ENCODE peak calls at places on chromosome 2, in eight cellular contexts. P is H1, U is upper lobe of left lung, I is SK-N-SH, D is transverse colon, F is A549, G is stomach, O is sigmoid colon. H is an unnamed sample.

GRCh38 chr2:96533292-96534073 is 3.1 kb upstream of the ARID5A start:
- DNase-seq in P (no peak), U (no peak), I (no peak), D (peak; percentile 66), F (no peak), G (peak; percentile 62), O (peak; percentile 94), H (peak; percentile 86)

GRCh38 chr2:20595439-20596192 is 55.3 kb downstream of the HS1BP3 start:
- DNase-seq in P (no peak), U (no peak), I (no peak), D (peak; percentile 42), F (no peak), G (peak; percentile 28), O (peak; percentile 68), H (peak; percentile 22)

GRCh38 chr2:72862239-72862988 is 24.8 kb upstream of the SPR start:
- DNase-seq in P (peak; percentile 91), U (peak; percentile 94), I (peak; percentile 91), D (peak; percentile 90), F (peak; percentile 93), G (peak; percentile 91), O (peak; percentile 93), H (peak; percentile 87)

GRCh38 chr2:159375241-159375640 is 88.7 kb upstream of the WDSUB1 start:
- DNase-seq in P (no peak), U (no peak), I (no peak), D (no peak), F (no peak), G (no peak), O (no peak), H (no peak)

GRCh38 chr2:219031005-219031738 is 10.1 kb downstream of the CFAP65 start:
- DNase-seq in P (no peak), U (peak; percentile 81), I (no peak), D (no peak), F (no peak), G (no peak), O (no peak), H (no peak)

GRCh38 chr2:241777167-241777685 is 604 bp downstream of the GAL3ST2 start:
- DNase-seq in P (no peak), U (peak; percentile 65), I (peak; percentile 26), D (no peak), F (no peak), G (no peak), O (peak; percentile 34), H (no peak)

GRCh38 chr2:174026122-174026845 is 61.1 kb upstream of the SP3 start:
- DNase-seq in P (no peak), U (peak; percentile 46), I (no peak), D (no peak), F (no peak), G (no peak), O (no peak), H (peak; percentile 48)

GRCh38 chr2:12762337-12762736 is 45.6 kb downstream of the TRIB2 start:
- DNase-seq in P (no peak), U (no peak), I (no peak), D (no peak), F (no peak), G (no peak), O (no peak), H (no peak)

GRCh38 chr2:16664809-16665745 is 557 bp downstream of the CYRIA start:
- DNase-seq in P (no peak), U (no peak), I (no peak), D (no peak), F (no peak), G (no peak), O (peak; percentile 74), H (peak; percentile 39)

GRCh38 chr2:100277540-100278207 is 44.6 kb downstream of the LONRF2 start:
- DNase-seq in P (no peak), U (no peak), I (no peak), D (no peak), F (no peak), G (no peak), O (no peak), H (no peak)

DNA sequence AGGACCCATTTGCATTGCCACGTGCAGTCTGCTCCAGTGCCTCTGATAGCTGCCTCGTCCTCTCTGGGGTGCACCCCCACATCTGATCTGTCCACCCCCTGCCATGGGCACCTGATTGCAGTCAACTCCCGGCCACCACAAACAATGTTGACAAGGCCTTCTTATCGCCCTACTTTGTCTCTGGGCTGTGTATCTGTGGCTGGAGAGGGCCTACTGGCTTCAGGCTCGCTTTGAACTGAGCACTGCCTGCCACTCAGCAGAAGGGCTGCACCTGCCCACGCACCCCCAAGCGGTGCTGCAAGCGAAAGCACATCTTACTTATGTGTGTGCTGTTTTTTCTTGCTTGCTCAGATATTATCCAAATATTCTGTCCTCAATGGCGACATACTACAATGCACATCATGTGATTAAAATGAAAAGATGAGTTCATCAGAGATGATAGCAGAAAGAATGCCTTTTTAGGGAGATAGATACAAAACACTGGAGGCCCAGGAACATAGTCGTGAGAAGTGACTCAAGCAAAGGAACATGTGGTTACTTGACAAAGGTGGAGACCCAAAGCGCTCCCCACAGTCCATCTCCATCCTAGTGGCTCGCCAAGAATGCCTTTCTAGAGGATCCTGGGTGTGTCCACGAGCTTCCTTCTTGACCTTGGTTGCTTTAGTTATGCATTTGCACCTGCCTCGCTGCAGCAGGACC is 28.8 kb downstream of the FBLN7 start:
- DNase-seq in P (no peak), U (no peak), I (no peak), D (no peak), F (no peak), G (no peak), O (no peak), H (no peak)
- TF ChIP-seq EP300 in P (no peak), U (no peak), I (no peak), D (no peak), F (no peak), G (no peak), O (no peak), H (no peak)

GRCh38 chr2:68569604-68570003 is 73.8 kb upstream of the PROKR1 start:
- DNase-seq in P (no peak), U (no peak), I (no peak), D (no peak), F (no peak), G (no peak), O (no peak), H (no peak)
- TF ChIP-seq EP300 in P (no peak), U (no peak), I (no peak), D (no peak), F (no peak), G (no peak), O (no peak), H (no peak)

GRCh38 chr2:231490801-231491200 is 26.5 kb upstream of the NCL start:
- DNase-seq in P (no peak), U (no peak), I (no peak), D (no peak), F (no peak), G (no peak), O (no peak), H (no peak)

GRCh38 chr2:231487197-231487596 is 22.9 kb upstream of the NCL start:
- DNase-seq in P (no peak), U (no peak), I (no peak), D (no peak), F (no peak), G (no peak), O (peak; percentile 28), H (no peak)

GRCh38 chr2:231494669-231495068 is 30.4 kb upstream of the NCL start:
- DNase-seq in P (no peak), U (no peak), I (no peak), D (no peak), F (no peak), G (no peak), O (no peak), H (no peak)

GRCh38 chr2:231488331-231488730 is 24.0 kb upstream of the NCL start:
- DNase-seq in P (no peak), U (no peak), I (no peak), D (no peak), F (no peak), G (no peak), O (no peak), H (no peak)

GRCh38 chr2:231489990-231490389 is 25.7 kb upstream of the NCL start:
- DNase-seq in P (no peak), U (no peak), I (no peak), D (peak; percentile 19), F (peak; percentile 35), G (peak; percentile 30), O (no peak), H (no peak)
- TF ChIP-seq EP300 in P (no peak), U (no peak), I (no peak), D (no peak), F (no peak), G (no peak), O (no peak), H (no peak)

GRCh38 chr2:224927011-224927410 is 115.3 kb downstream of the DOCK10 start:
- DNase-seq in P (no peak), U (no peak), I (no peak), D (no peak), F (no peak), G (no peak), O (no peak), H (no peak)
- TF ChIP-seq EP300 in P (no peak), U (no peak), I (no peak), D (no peak), F (no peak), G (no peak), O (no peak), H (no peak)

GRCh38 chr2:128309341-128310093 is 9.2 kb downstream of the HS6ST1 start:
- DNase-seq in P (no peak), U (peak; percentile 82), I (peak; percentile 77), D (peak; percentile 53), F (no peak), G (peak; percentile 61), O (peak; percentile 94), H (peak; percentile 81)
- TF ChIP-seq EP300 in P (no peak), U (no peak), I (no peak), D (no peak), F (no peak), G (no peak), O (no peak), H (no peak)

DNA sequence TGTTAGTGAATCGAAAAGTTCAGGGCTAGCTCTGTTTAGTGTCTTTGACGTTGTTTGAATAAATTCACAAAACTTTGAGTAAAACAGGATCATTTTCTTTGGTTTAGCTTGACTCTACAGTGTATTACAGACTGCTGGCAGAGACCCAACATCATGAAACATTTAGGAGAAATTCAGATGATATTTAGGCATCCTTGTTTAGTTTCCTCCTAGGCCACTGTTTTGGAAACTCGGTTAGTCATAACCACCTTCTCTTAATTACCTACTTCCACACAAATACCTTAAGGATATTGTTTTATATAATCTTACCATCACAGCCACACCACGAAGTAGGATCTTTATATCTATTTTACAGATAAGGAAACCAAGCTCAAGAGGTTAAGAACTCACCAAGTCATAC is 7.8 kb downstream of the LIMS1 start:
- DNase-seq in P (no peak), U (no peak), I (no peak), D (no peak), F (no peak), G (no peak), O (no peak), H (no peak)
- TF ChIP-seq EP300 in P (no peak), U (no peak), I (no peak), D (no peak), F (no peak), G (no peak), O (no peak), H (no peak)